ENCODE peak calls at places on chromosomes 6 and 20, in six cellular contexts. One of them, this sample, is unnamed.

GRCh38 chr20:42595625-42596024 is 594.1 kb downstream of the PTPRT start:
- DNase-seq in IMR-90: no peak
- DNase-seq in astrocyte: no peak
- DNase-seq in lower leg skin: no peak
- DNase-seq in D721Med: no peak
- DNase-seq in astrocyte of the spinal cord: no peak
- DNase-seq in this sample: peak; percentile 24

GRCh38 chr20:61733891-61734732 is 331.6 kb downstream of the TAF4 start:
- DNase-seq in IMR-90: no peak
- DNase-seq in astrocyte: no peak
- DNase-seq in lower leg skin: no peak
- DNase-seq in D721Med: no peak
- DNase-seq in astrocyte of the spinal cord: no peak
- DNase-seq in this sample: no peak

GRCh38 chr6:48614326-48614725 is 503.3 kb upstream of the PTCHD4 start:
- DNase-seq in IMR-90: no peak
- DNase-seq in astrocyte: no peak
- DNase-seq in lower leg skin: no peak
- DNase-seq in D721Med: no peak
- DNase-seq in astrocyte of the spinal cord: no peak
- DNase-seq in this sample: no peak

GRCh38 chr6:91482498-91482897 is 895.6 kb upstream of the MAP3K7 start:
- DNase-seq in IMR-90: no peak
- DNase-seq in astrocyte: peak; percentile 28
- DNase-seq in lower leg skin: no peak
- DNase-seq in D721Med: no peak
- DNase-seq in astrocyte of the spinal cord: no peak
- DNase-seq in this sample: no peak

GRCh38 chr6:137704802-137705165 is 162.3 kb upstream of the TNFAIP3 start:
- DNase-seq in IMR-90: no peak
- DNase-seq in astrocyte: no peak
- DNase-seq in lower leg skin: no peak
- DNase-seq in D721Med: no peak
- DNase-seq in astrocyte of the spinal cord: no peak
- DNase-seq in this sample: no peak

GRCh38 chr6:108714012-108714773 is 134.0 kb upstream of the ARMC2 start:
- DNase-seq in IMR-90: peak; percentile 51
- DNase-seq in astrocyte: peak; percentile 57
- DNase-seq in lower leg skin: no peak
- DNase-seq in D721Med: no peak
- DNase-seq in astrocyte of the spinal cord: peak; percentile 41
- DNase-seq in this sample: no peak

GRCh38 chr6:143962644-143962929 is 45.5 kb downstream of the PLAGL1 start:
- DNase-seq in IMR-90: peak; percentile 52
- DNase-seq in astrocyte: peak; percentile 41
- DNase-seq in lower leg skin: no peak
- DNase-seq in D721Med: no peak
- DNase-seq in astrocyte of the spinal cord: peak; percentile 73
- DNase-seq in this sample: no peak

GRCh38 chr20:53941680-53942079 is 128.7 kb downstream of the BCAS1 start:
- DNase-seq in IMR-90: no peak
- DNase-seq in astrocyte: no peak
- DNase-seq in lower leg skin: no peak
- DNase-seq in D721Med: no peak
- DNase-seq in astrocyte of the spinal cord: no peak
- DNase-seq in this sample: no peak

GRCh38 chr20:63641146-63641791 is 12.0 kb downstream of the STMN3 start:
- DNase-seq in IMR-90: no peak
- DNase-seq in astrocyte: no peak
- DNase-seq in lower leg skin: peak; percentile 86
- DNase-seq in D721Med: no peak
- DNase-seq in astrocyte of the spinal cord: peak; percentile 36
- DNase-seq in this sample: no peak

GRCh38 chr20:63238491-63239126 is 2.9 kb downstream of the BIRC7 start:
- DNase-seq in IMR-90: no peak
- DNase-seq in astrocyte: no peak
- DNase-seq in lower leg skin: no peak
- DNase-seq in D721Med: no peak
- DNase-seq in astrocyte of the spinal cord: no peak
- DNase-seq in this sample: no peak

GRCh38 chr6:5067305-5067704 is 17.8 kb upstream of the PPP1R3G start:
- DNase-seq in IMR-90: no peak
- DNase-seq in astrocyte: no peak
- DNase-seq in lower leg skin: no peak
- DNase-seq in D721Med: no peak
- DNase-seq in astrocyte of the spinal cord: no peak
- DNase-seq in this sample: no peak

GRCh38 chr20:46051556-46052323 is 22.7 kb downstream of the SLC12A5 start:
- DNase-seq in IMR-90: peak; percentile 15
- DNase-seq in astrocyte: no peak
- DNase-seq in lower leg skin: no peak
- DNase-seq in D721Med: no peak
- DNase-seq in astrocyte of the spinal cord: no peak
- DNase-seq in this sample: no peak

GRCh38 chr6:152453421-152453820 is 183.7 kb downstream of the SYNE1 start:
- DNase-seq in IMR-90: no peak
- DNase-seq in astrocyte: no peak
- DNase-seq in lower leg skin: no peak
- DNase-seq in D721Med: no peak
- DNase-seq in astrocyte of the spinal cord: no peak
- DNase-seq in this sample: no peak

GRCh38 chr6:108677357-108677756 is 116.6 kb downstream of the FOXO3 start:
- DNase-seq in IMR-90: peak; percentile 20
- DNase-seq in astrocyte: peak; percentile 34
- DNase-seq in lower leg skin: no peak
- DNase-seq in D721Med: no peak
- DNase-seq in astrocyte of the spinal cord: no peak
- DNase-seq in this sample: no peak

GRCh38 chr6:27575594-27576361 is 102.9 kb upstream of the ZNF184 start:
- DNase-seq in IMR-90: no peak
- DNase-seq in astrocyte: peak; percentile 1
- DNase-seq in lower leg skin: no peak
- DNase-seq in D721Med: no peak
- DNase-seq in astrocyte of the spinal cord: no peak
- DNase-seq in this sample: no peak

GRCh38 chr6:55175078-55175777 is 913 bp downstream of the HCRTR2 start:
- DNase-seq in IMR-90: no peak
- DNase-seq in astrocyte: no peak
- DNase-seq in lower leg skin: no peak
- DNase-seq in D721Med: no peak
- DNase-seq in astrocyte of the spinal cord: no peak
- DNase-seq in this sample: no peak

GRCh38 chr6:88183503-88183902 is 17.4 kb upstream of the CNR1 start:
- DNase-seq in IMR-90: no peak
- DNase-seq in astrocyte: no peak
- DNase-seq in lower leg skin: no peak
- DNase-seq in D721Med: no peak
- DNase-seq in astrocyte of the spinal cord: no peak
- DNase-seq in this sample: no peak

GRCh38 chr6:15823838-15824414 is 161.1 kb upstream of the DTNBP1 start:
- DNase-seq in IMR-90: no peak
- DNase-seq in astrocyte: no peak
- DNase-seq in lower leg skin: no peak
- DNase-seq in D721Med: no peak
- DNase-seq in astrocyte of the spinal cord: no peak
- DNase-seq in this sample: no peak

GRCh38 chr6:143251288-143251687 is 190.6 kb downstream of the AIG1 start:
- DNase-seq in IMR-90: no peak
- DNase-seq in astrocyte: no peak
- DNase-seq in lower leg skin: no peak
- DNase-seq in D721Med: no peak
- DNase-seq in astrocyte of the spinal cord: no peak
- DNase-seq in this sample: no peak

GRCh38 chr6:157867155-157867559 is 44.1 kb downstream of the SNX9 start:
- DNase-seq in IMR-90: peak; percentile 67
- DNase-seq in astrocyte: peak; percentile 41
- DNase-seq in lower leg skin: no peak
- DNase-seq in D721Med: no peak
- DNase-seq in astrocyte of the spinal cord: peak; percentile 64
- DNase-seq in this sample: no peak

GRCh38 chr6:107560657-107561056 is 70.7 kb downstream of the SOBP start:
- DNase-seq in IMR-90: peak; percentile 6
- DNase-seq in astrocyte: no peak
- DNase-seq in lower leg skin: no peak
- DNase-seq in D721Med: no peak
- DNase-seq in astrocyte of the spinal cord: peak; percentile 67
- DNase-seq in this sample: no peak

DNA sequence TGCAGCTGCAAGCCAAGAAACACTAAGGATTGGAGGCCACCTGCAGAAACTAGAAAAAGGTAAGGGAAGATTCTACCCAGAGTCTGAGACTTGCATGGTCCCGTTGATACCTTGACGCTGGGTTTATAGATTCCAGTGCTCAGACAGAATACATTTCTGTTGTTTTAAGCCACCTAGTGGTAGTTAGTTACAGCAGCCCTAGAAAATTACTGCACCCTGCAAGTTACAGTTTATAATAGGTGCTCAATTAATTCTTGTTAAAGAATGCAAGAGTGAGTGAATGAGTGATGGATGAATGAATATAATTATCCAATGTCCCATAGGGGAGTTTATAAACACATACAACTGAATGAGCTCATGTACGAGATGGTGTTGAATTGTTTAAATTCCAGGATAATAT is 453.1 kb upstream of the SLC35B3 start:
- DNase-seq in IMR-90: no peak
- DNase-seq in astrocyte: no peak
- DNase-seq in lower leg skin: no peak
- DNase-seq in D721Med: no peak
- DNase-seq in astrocyte of the spinal cord: no peak
- DNase-seq in this sample: no peak
- TF ChIP-seq CTCF in IMR-90: no peak
- TF ChIP-seq CTCF in astrocyte: peak; percentile 21
- TF ChIP-seq CTCF in lower leg skin: no peak
- TF ChIP-seq CTCF in D721Med: peak; percentile 2
- TF ChIP-seq CTCF in astrocyte of the spinal cord: peak; percentile 24
- TF ChIP-seq CTCF in this sample: peak; percentile 67

DNA sequence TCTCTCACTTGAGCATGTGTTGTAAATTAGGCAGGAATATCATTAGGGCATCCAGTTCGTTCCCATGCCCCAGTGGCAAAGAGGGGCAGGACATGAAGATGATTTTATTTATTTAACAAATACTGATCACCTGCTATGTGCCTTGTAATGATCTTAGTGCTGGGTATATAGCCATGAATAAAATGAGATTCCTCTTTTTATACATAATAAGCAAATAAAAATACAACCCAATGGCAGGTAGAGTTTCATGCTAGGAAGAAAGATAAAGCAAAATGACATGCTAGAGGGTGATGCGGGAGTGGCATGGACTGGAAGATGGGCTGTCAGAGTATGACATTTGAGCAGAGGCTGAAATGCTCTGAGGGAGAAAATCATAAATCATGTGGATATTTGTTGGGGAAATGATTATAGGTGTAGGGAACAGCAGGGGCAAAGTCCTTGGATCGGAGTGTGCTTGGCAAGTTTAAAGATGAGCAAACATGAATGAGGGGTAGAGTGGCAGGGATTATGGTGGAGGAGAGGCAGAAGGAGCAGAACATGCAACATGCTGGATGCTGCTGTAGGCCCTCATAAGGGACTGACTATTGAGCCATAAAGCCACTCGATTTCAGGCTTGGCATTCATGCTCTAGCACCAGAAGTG is 342.1 kb downstream of the PLCB1 start:
- DNase-seq in IMR-90: no peak
- DNase-seq in astrocyte: no peak
- DNase-seq in lower leg skin: no peak
- DNase-seq in D721Med: no peak
- DNase-seq in astrocyte of the spinal cord: no peak
- DNase-seq in this sample: no peak
- TF ChIP-seq CTCF in IMR-90: no peak
- TF ChIP-seq CTCF in astrocyte: no peak
- TF ChIP-seq CTCF in lower leg skin: no peak
- TF ChIP-seq CTCF in D721Med: no peak
- TF ChIP-seq CTCF in astrocyte of the spinal cord: no peak
- TF ChIP-seq CTCF in this sample: no peak

DNA sequence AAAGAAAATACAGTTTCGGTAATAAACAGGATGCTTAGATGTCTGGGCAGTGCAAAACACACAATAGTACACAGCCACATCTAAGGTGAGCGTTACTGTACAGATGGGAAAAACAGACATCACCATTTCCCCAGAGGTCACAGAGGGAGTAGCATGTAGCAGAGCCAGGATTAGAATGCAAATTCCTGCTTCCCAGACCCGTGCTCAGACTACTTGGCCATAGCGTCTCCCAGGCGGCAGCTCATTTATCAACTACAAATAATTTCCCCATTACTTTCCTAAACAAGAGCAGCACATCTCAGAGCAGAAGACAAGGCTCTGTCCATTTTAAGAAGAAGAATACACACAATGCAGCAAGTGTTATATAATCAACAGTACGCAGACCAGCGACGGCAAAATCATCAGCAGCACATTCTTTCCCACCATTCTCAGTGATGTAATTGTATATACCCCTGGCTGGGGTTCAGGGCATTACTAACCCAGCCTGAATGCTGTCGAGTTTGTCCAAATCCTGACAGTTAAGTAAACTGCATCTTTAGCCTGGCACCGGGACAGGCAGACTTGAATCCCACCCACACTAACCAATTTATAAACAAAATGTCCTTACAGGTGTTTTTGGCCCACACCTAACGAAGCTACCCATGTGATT is 61.9 kb downstream of the CNKSR3 start:
- DNase-seq in IMR-90: peak; percentile 93
- DNase-seq in astrocyte: peak; percentile 91
- DNase-seq in lower leg skin: no peak
- DNase-seq in D721Med: peak; percentile 27
- DNase-seq in astrocyte of the spinal cord: peak; percentile 86
- DNase-seq in this sample: no peak
- TF ChIP-seq CTCF in IMR-90: peak; percentile 12
- TF ChIP-seq CTCF in astrocyte: peak; percentile 40
- TF ChIP-seq CTCF in lower leg skin: no peak
- TF ChIP-seq CTCF in D721Med: no peak
- TF ChIP-seq CTCF in astrocyte of the spinal cord: peak; percentile 23
- TF ChIP-seq CTCF in this sample: peak; percentile 67

DNA sequence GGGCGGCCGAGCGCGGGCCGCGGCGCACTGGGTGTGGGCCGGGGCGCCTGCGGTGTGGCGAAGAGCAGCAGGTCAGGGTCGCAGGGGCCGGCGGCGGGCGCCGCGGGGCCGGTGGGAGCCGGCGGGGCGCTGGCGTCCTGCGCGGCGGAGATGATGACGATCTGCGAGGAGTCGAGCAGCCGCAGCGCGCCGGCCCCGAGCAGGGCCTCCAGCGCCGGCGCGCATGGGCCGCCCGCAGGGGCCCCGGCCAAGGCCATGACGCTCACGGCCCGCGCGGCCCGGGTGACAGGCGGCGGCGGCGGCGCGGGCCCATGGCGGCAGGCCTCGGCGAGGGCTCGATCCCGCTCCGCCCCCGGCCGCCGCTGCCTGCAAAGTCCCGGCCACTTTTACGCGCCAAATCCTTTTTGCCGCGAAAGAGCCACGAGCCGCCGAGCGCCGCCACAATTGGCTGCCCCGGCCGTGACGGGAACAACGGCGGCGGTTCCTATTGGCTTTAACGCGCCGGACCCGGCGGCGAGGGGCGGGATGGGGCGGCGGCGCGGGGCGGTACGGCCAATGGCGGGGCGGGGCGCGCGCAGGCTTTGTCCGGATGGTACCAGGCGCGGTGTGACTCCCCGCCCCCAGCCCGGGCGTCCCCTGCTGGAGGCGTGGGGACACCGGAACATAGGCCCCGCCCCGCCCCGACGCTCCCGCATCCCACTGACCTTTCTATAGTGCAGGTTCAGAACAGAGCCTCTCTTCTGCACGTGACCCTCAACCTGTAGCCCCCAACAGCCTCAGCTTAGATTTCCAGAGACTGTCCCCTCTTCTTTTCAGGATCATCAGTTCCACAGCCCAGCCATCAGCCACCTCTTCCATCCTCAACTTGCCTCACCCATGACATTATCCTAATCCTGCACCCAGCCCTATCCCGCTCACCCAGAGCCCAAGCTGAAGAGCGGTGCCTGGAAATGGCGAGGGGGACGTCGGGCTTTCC is at the start of gene E2F1:
- DNase-seq in IMR-90: peak; percentile 84
- DNase-seq in astrocyte: peak; percentile 73
- DNase-seq in lower leg skin: peak; percentile 99
- DNase-seq in D721Med: peak; percentile 89
- DNase-seq in astrocyte of the spinal cord: peak; percentile 91
- DNase-seq in this sample: peak; percentile 100
- TF ChIP-seq CTCF in IMR-90: peak; percentile 30
- TF ChIP-seq CTCF in astrocyte: no peak
- TF ChIP-seq CTCF in lower leg skin: no peak
- TF ChIP-seq CTCF in D721Med: peak; percentile 9
- TF ChIP-seq CTCF in astrocyte of the spinal cord: peak; percentile 11
- TF ChIP-seq CTCF in this sample: peak; percentile 64

This sample was measured in type B pancreatic cell.